ENCODE peak calls at places on chromosomes 1 and 21, in nine cellular contexts. P is coronary artery, S is neural progenitor cell, A is fibroblast of lung, W is AG09309, M is cardiac fibroblast, J is body of pancreas, E is ovary, X is lower lobe of right lung. Y is an unnamed sample.

GRCh38 chr1:215599418-215599817 is 32.3 kb downstream of the KCTD3 start:
- DNase-seq in E (no peak), P (no peak), W (no peak), A (peak), X (no peak), S (no peak), M (peak), J (no peak), Y (no peak)

GRCh38 chr21:33434770-33435360 is 31.7 kb downstream of the IFNGR2 start:
- DNase-seq in X (peak), S (no peak), A (peak), P (no peak), E (no peak), W (peak), J (peak), M (peak), Y (peak)

GRCh38 chr1:82517586-82517985 is 716.9 kb downstream of the ADGRL2 start:
- DNase-seq in M (peak), A (peak), E (peak), W (no peak), X (no peak), J (peak), S (peak), P (peak), Y (no peak)

GRCh38 chr1:234139966-234140365 is 233.3 kb upstream of the COA6 start:
- DNase-seq in W (peak), P (no peak), M (peak), A (peak), S (no peak), J (no peak), X (no peak), E (no peak), Y (no peak)

GRCh38 chr1:51618715-51619114 is 1.8 kb downstream of the OSBPL9 start:
- DNase-seq in S (no peak), M (no peak), X (no peak), E (no peak), A (no peak), P (no peak), J (no peak), W (no peak), Y (no peak)

GRCh38 chr1:159924025-159924790 is 1.1 kb downstream of the TAGLN2 start:
- DNase-seq in W (peak), X (peak), A (peak), J (peak), P (peak), E (peak), S (no peak), M (peak), Y (peak)

GRCh38 chr1:31648633-31649032 is 4.0 kb upstream of the PEF1 start:
- DNase-seq in J (no peak), M (no peak), S (no peak), A (no peak), E (no peak), X (no peak), W (no peak), P (no peak), Y (no peak)

GRCh38 chr21:45579383-45580180 is 37.3 kb upstream of the SLC19A1 start:
- DNase-seq in A (no peak), S (no peak), M (no peak), W (no peak), X (peak), E (no peak), J (no peak), P (peak), Y (no peak)

GRCh38 chr1:65538013-65538578 is 117.6 kb downstream of the LEPR start:
- DNase-seq in M (no peak), A (no peak), E (no peak), J (no peak), W (no peak), P (no peak), S (no peak), X (no peak), Y (no peak)

GRCh38 chr1:226519135-226519534 is 29.4 kb upstream of the STUM start:
- DNase-seq in E (no peak), J (no peak), S (no peak), W (no peak), X (no peak), M (no peak), A (no peak), P (no peak), Y (no peak)

GRCh38 chr1:228555074-228555989 is 68.2 kb downstream of the RNF187 start:
- DNase-seq in X (no peak), M (peak), W (no peak), J (no peak), A (no peak), P (no peak), E (no peak), S (peak), Y (no peak)

GRCh38 chr1:172465617-172466016 is 21.7 kb upstream of the PIGC start:
- DNase-seq in E (no peak), J (no peak), M (no peak), X (no peak), P (no peak), A (no peak), S (no peak), W (no peak), Y (no peak)

GRCh38 chr1:28640766-28641165 is 2.1 kb downstream of the TAF12 start:
- DNase-seq in X (no peak), P (no peak), E (no peak), M (peak), J (no peak), W (no peak), A (no peak), S (peak), Y (no peak)

GRCh38 chr1:150283260-150283659 is 906 bp downstream of the CIART start:
- DNase-seq in X (no peak), W (no peak), M (no peak), E (no peak), J (no peak), A (no peak), S (no peak), P (no peak), Y (no peak)

GRCh38 chr1:180841460-180841859 is 71.2 kb upstream of the KIAA1614 start:
- DNase-seq in X (no peak), J (peak), W (no peak), M (peak), E (no peak), P (no peak), S (no peak), A (no peak), Y (no peak)

GRCh38 chr21:36510911-36511310 is 31.0 kb upstream of the CLDN14 start:
- DNase-seq in S (no peak), E (no peak), X (no peak), J (no peak), W (no peak), A (no peak), M (no peak), P (no peak), Y (no peak)

GRCh38 chr1:61950418-61950817 is 208.1 kb downstream of the PATJ start:
- DNase-seq in X (no peak), M (peak), E (no peak), J (no peak), A (no peak), S (peak), W (no peak), P (no peak), Y (no peak)

GRCh38 chr1:225871374-225872074 is 10.7 kb downstream of the TMEM63A start:
- DNase-seq in A (no peak), E (no peak), P (no peak), S (no peak), J (no peak), W (no peak), X (no peak), M (peak), Y (no peak)

GRCh38 chr1:33306061-33306460 is 14.8 kb downstream of the A3GALT2 start:
- DNase-seq in A (no peak), M (no peak), X (no peak), P (no peak), S (no peak), E (no peak), J (no peak), W (no peak), Y (no peak)

DNA sequence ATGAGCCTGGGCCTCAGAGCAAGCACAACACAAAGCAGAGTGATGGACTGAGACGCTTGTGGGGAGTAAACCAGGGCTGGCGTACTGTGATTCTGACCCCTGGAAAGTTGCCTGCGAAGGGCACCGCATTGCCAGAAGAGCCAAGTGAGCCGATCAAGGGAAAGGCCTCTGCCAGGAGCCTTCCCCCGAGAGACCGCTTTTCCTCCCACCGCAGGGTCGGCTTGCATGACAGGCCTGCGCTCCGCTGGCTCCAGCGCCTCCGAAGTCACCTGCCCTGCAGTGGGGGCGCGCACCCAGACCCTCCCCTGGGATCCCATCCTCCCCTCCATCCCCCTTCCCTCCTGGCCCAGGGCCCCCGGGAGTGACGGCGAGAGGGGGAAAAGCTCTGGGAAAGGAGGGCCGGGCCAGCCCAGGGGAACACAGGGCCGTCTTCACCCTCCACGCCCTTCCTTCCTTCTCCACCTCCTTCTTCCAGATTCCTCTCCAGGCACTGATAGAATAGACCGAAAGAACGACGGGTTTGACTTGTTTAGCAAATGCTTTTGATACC is 165.0 kb downstream of the TRIM33 start:
- DNase-seq in E (peak), M (peak), X (no peak), P (no peak), S (peak), A (peak), W (no peak), J (peak), Y (no peak)
- H3K4me3 ChIP-seq in E (peak), M (peak), X (peak), P (peak), S (peak), A (peak), W (peak), J (no peak), Y (peak)

DNA sequence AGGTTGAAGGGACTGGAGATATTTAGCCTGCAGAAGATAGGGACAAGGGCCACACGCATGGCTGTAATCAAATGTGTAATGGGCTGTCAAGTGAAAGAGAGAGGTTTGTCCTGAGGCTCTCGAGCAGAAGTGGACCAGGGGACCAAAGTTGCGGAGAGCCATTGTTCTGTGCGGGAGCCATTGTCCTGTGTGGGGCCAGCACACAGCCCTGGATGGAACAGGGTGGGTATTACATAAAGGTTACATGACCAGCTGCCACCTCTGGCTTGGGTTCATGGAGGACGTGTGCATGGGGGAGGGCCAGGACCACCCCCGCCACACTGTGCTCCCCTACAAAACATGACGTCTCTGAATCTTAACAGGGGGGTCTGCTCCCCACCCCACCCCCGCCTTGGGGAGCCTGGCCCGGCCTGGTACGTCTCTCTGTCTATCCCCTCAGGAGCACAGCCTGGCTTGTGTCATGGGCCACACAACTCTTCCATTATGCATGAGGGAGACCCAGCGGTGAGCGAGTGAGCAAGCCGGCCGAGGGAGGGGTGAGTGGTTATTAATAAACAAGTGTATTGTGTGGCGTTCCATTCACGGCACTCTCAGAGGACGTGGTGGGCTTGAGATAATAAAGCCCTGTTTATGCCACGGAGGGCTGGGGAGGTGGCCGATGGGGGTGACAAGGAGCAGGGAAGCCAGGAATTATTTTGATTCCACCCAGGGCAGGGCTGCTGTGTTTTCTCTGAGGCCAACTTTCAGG is at the start of gene NFASC:
- DNase-seq in W (no peak), M (no peak), E (no peak), P (no peak), A (no peak), X (no peak), S (no peak), J (no peak), Y (no peak)
- H3K4me3 ChIP-seq in W (no peak), M (no peak), E (no peak), P (no peak), A (no peak), X (no peak), S (no peak), J (no peak), Y (no peak)

GRCh38 chr1:26358411-26359384 is 4.8 kb upstream of the CRYBG2 start:
- DNase-seq in P (no peak), W (no peak), E (no peak), S (no peak), A (no peak), J (peak), X (no peak), M (no peak), Y (no peak)

GRCh38 chr1:26362331-26362730 is 8.4 kb upstream of the CRYBG2 start:
- DNase-seq in E (no peak), S (no peak), M (no peak), W (no peak), X (no peak), J (no peak), P (no peak), A (no peak), Y (no peak)

GRCh38 chr1:26361605-26362122 is 7.7 kb upstream of the CRYBG2 start:
- DNase-seq in S (no peak), P (no peak), M (no peak), J (no peak), X (no peak), E (no peak), A (no peak), W (no peak), Y (no peak)

GRCh38 chr1:26360051-26360806 is 6.3 kb upstream of the CRYBG2 start:
- DNase-seq in J (peak), E (no peak), S (peak), A (no peak), P (no peak), W (no peak), X (no peak), M (no peak), Y (no peak)

DNA sequence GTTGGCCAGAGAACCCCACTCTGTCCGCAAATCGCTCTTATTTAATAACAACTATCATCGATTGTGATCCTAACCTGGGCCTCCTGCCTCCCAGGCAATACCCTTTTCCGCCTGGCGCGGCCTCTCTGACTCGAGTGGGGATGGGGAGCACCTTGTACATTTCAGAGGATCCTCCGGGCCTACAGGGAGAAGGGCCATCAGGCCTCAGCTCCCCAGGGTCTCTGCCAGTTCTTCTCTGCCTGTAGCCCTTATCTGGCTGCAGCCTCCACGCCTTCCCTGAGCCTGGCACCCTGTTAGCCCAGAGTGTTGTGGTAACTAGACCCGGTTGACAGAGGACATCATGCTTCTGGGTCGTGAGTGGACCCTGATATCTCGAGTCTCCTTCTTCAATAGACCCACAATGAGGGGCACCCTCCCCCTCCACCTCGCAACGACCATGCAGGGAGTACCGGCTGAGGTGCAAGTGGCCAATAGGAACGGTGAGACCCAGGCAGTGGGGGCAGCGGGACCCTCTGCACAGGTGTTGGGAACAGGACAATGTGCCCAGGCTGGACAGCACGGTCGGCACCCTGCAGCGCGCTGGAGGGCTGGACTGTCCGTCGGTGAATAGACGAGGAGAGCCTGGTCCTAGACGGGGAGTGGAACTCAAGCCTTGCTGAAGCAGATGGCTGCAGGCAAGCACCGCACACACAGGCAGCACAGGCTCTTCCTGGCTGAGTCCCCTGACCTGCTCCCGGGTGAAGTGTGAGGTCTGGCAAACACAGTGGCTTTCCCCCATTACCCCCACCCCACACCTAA is 7.1 kb upstream of the CRYBG2 start:
- DNase-seq in S (no peak), A (no peak), J (no peak), P (no peak), E (no peak), X (no peak), M (no peak), W (no peak), Y (no peak)
- H3K4me3 ChIP-seq in S (peak), A (no peak), J (no peak), P (peak), E (no peak), X (peak), M (no peak), W (no peak), Y (no peak)

DNA sequence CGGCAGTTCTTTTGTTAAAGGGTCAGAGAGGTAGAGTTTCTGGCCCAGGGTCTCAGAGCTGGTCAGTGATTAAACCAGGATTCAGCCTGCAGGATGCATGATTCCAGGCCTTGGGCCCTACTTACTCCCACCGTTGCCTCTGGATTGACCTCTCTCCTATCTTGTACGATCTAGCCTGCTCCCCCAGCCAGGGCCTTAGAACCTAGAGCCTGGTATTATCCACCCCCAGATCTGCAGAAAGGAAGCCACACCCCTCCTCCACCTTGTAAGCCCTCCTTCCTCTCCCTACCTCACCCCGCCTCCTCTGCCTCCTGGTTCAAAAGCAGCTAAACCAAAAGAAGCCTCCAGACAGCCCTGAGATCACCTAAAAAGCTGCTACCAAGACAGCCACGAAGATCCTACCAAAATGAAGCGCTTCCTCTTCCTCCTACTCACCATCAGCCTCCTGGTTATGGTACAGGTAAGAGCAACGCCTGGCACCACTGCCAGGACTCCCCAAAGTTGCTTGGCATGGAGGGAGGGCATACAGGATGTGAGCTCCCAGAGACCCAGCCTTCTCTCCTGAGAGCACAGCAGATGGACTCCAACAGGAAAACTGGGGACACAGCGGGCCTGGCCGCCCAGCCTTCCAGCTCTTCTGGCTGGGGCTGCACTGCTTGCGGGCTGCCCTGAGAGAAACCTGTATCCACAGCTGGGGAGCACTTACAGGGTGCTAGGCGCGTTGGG is at the start of gene CD52:
- DNase-seq in M (no peak), W (no peak), E (no peak), J (no peak), X (no peak), S (peak), P (no peak), A (no peak), Y (peak)
- H3K4me3 ChIP-seq in M (no peak), W (no peak), E (no peak), J (no peak), X (peak), S (no peak), P (no peak), A (no peak), Y (peak)

GRCh38 chr1:43707191-43708005 is at the start of gene ST3GAL3:
- DNase-seq in S (peak), A (peak), P (peak), E (peak), X (peak), W (no peak), M (peak), J (peak), Y (peak)

GRCh38 chr1:43716559-43717281 is 9.4 kb downstream of the ST3GAL3 start:
- DNase-seq in M (no peak), S (no peak), A (peak), P (no peak), W (no peak), J (no peak), E (no peak), X (no peak), Y (no peak)

GRCh38 chr1:43711049-43711448 is 3.7 kb downstream of the ST3GAL3 start:
- DNase-seq in S (no peak), J (no peak), E (no peak), M (peak), X (no peak), A (peak), W (no peak), P (no peak), Y (no peak)

GRCh38 chr1:43708006-43708412 is 673 bp downstream of the ST3GAL3 start:
- DNase-seq in X (no peak), J (no peak), A (peak), S (no peak), E (no peak), P (no peak), W (no peak), M (peak), Y (no peak)

DNA sequence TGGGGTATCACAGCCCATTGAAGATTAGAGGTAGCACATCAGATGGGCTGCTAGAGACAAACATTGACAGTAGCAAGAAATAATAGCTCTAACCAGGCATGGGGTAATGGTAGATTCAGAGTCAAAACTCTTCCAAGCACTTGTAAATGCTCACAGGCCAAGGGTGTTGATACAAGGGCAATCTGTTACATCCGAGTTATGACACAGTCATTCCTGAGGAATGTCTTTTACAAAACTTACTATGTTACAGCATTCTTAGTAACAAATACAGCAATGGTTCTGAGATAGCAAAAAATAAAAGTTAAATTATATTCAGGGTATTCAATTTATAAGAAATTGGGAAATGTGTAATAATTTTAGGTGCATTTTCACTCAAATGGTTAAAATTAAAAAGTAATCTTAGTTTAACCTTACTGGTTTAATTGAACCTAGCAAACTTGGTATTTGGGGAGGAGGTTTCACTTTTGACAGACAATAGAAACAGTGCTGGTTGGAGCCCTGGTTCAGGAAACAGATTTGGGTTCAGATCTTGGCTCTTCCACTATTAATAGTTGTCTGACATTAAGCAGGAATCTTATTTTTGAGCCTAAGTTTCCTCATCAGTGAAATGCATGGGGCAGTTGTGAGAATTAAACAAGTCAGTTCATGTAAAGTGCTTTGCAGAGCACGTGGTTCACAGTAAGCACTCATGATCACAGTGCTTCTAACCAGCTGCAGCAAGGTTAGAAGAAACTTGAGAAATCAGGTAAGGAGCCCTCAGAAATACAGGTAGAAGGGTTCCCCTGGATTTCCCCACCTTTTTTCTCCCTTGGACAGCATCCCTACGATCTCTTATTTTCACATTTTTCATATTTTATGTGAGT is 4.4 kb downstream of the ST3GAL3 start:
- DNase-seq in A (peak), S (no peak), J (no peak), E (no peak), W (no peak), X (no peak), M (peak), P (no peak), Y (no peak)
- H3K4me3 ChIP-seq in A (no peak), S (no peak), J (no peak), E (no peak), W (no peak), X (no peak), M (peak), P (no peak), Y (no peak)